ENCODE peak calls at places on chromosomes 5 and 9, in five cellular contexts. Z is GM23338, R is neuronal stem cell, B is K562, W is HCT116. K is an unnamed sample.
A peak's percentile ranks its signal among the peaks of the same experiment; 100 is the strongest.

GRCh38 chr5:158640581-158640980 is 459.1 kb downstream of the EBF1 start:
- DNase-seq in Z (no peak), R (no peak), B (no peak), W (no peak), K (no peak)

GRCh38 chr5:43096916-43097315 is 23.8 kb upstream of the ZNF131 start:
- DNase-seq in Z (no peak), R (no peak), B (no peak), W (no peak), K (no peak)

GRCh38 chr5:126446498-126447224 is 23.5 kb downstream of the GRAMD2B start:
- DNase-seq in Z (no peak), R (no peak), B (no peak), W (peak; percentile 71), K (no peak)

GRCh38 chr9:126144617-126145456 is 181.8 kb upstream of the MVB12B start:
- DNase-seq in Z (no peak), R (no peak), B (no peak), W (no peak), K (no peak)

GRCh38 chr5:43514471-43514815 is 505 bp downstream of the C5orf34 start:
- DNase-seq in Z (peak; percentile 42), R (no peak), B (no peak), W (no peak), K (no peak)

GRCh38 chr5:163916376-163916775 is 411.0 kb downstream of the MAT2B start:
- DNase-seq in Z (no peak), R (no peak), B (no peak), W (no peak), K (no peak)

GRCh38 chr9:123400926-123401503 is 45.0 kb downstream of the CRB2 start:
- DNase-seq in Z (no peak), R (no peak), B (no peak), W (no peak), K (no peak)

GRCh38 chr9:2838356-2838983 is 5.4 kb downstream of the PUM3 start:
- DNase-seq in Z (no peak), R (no peak), B (no peak), W (no peak), K (no peak)

GRCh38 chr5:20307391-20307790 is 319.4 kb upstream of the CDH18 start:
- DNase-seq in Z (no peak), R (no peak), B (no peak), W (no peak), K (no peak)

GRCh38 chr9:20012232-20012631 is 223.4 kb upstream of the SLC24A2 start:
- DNase-seq in Z (no peak), R (no peak), B (no peak), W (no peak), K (no peak)

GRCh38 chr5:129905467-129906176 is 1.4 kb downstream of the CHSY3 start:
- DNase-seq in Z (peak; percentile 74), R (peak; percentile 32), B (no peak), W (no peak), K (peak; percentile 5)

GRCh38 chr5:150000990-150001659 is 586 bp downstream of the HMGXB3 start:
- DNase-seq in Z (peak; percentile 71), R (peak; percentile 32), B (peak; percentile 29), W (no peak), K (peak; percentile 34)

GRCh38 chr5:147310059-147310704 is 75.4 kb downstream of the STK32A start:
- DNase-seq in Z (peak; percentile 33), R (no peak), B (no peak), W (peak; percentile 76), K (no peak)

GRCh38 chr5:154740483-154740882 is 14.7 kb upstream of the LARP1 start:
- DNase-seq in Z (no peak), R (no peak), B (no peak), W (no peak), K (no peak)

GRCh38 chr5:101102506-101102905 is 199.4 kb upstream of the ST8SIA4 start:
- DNase-seq in Z (peak; percentile 7), R (no peak), B (no peak), W (peak; percentile 15), K (peak; percentile 53)

GRCh38 chr5:143554194-143554717 is 150.8 kb upstream of the NR3C1 start:
- DNase-seq in Z (no peak), R (no peak), B (no peak), W (no peak), K (no peak)

GRCh38 chr9:16221350-16221749 is 649.1 kb downstream of the BNC2 start:
- DNase-seq in Z (no peak), R (no peak), B (no peak), W (no peak), K (no peak)

GRCh38 chr9:130606887-130607582 is 27.7 kb downstream of the FUBP3 start:
- DNase-seq in Z (no peak), R (no peak), B (no peak), W (no peak), K (no peak)

GRCh38 chr5:164600166-164600715 is 1094.8 kb downstream of the MAT2B start:
- DNase-seq in Z (no peak), R (no peak), B (no peak), W (no peak), K (no peak)

GRCh38 chr5:54658014-54658413 is 140.5 kb downstream of the SNX18 start:
- DNase-seq in Z (no peak), R (no peak), B (no peak), W (no peak), K (no peak)

GRCh38 chr5:175920506-175920865 is 47.6 kb downstream of the THOC3 start:
- DNase-seq in Z (no peak), R (no peak), B (no peak), W (no peak), K (no peak)

GRCh38 chr5:5145651-5146529 is 5.8 kb downstream of the ADAMTS16 start:
- DNase-seq in Z (no peak), R (no peak), B (no peak), W (peak; percentile 85), K (no peak)

DNA sequence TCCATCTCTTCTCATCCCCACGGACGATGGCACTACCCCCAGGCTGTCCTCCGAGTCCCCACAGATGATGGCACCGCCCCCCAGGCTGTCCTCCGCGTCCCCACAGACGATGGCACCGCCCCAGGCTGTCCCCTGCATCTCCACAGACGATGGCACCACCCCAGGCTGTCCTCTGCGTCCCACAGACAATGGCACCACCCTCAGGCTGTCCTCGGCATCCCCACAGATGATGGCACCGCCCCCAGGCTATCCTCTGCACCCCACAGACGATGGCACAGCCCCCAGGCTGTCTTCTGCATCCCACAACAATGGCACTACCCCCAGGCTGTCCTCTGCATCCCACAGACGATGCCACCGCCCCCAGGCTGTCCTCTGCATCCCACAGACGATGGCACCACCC is 57.4 kb upstream of the PTCH1 start:
- DNase-seq in Z (no peak), R (no peak), B (no peak), W (no peak), K (no peak)
- H3K4me3 ChIP-seq in Z (no peak overlapping the region), R (no peak overlapping the region), B (no peak overlapping the region), W (no peak overlapping the region), K (no peak overlapping the region)

GRCh38 chr9:13568851-13569618 is 289.5 kb upstream of the MPDZ start:
- DNase-seq in Z (peak; percentile 46), R (no peak), B (no peak), W (no peak), K (no peak)
- H3K4me3 ChIP-seq in Z (peak overlapping the region; percentile 72), R (peak overlapping the region; percentile 66), B (no peak overlapping the region), W (no peak overlapping the region), K (no peak overlapping the region)

DNA sequence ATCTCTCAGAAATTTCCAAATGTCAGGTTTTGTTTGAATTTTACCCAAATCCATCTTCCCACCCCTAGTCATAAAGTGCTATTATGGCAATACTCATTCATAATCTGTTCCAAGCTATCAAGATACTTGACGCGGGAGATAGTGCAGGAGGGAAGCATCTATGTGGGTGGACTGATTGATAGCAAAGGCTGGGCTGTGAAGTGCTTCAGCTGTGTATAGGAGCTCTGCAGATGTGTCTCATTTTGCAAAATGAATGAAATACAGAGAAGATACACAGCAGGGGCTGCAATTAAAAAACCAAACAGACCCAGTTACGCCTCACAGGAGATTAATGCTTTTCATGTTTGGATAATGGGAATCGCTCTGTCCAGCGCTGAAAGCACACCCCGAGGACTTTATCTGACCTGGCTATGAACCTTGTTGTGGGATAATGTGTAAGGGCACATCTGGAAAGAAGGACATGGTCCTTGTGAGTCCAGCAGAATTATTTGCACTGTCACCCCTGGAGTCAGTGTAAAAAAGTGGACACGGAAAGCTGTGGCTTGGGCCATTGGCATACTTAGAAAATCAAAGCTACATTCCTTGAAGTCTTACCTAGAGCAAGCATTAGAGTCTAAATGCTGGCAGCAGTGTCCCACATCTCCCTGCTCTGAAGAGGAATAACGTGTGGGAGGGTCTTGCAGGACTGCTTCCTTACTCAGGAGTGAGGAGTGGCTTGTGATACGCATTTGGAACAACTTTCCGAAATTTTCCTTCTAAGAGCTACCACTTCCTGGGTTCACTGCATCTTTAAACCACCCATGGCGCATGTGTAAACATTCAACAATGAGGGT is 2.5 kb downstream of the SH3RF2 start:
- DNase-seq in Z (no peak), R (no peak), B (no peak), W (no peak), K (no peak)
- H3K4me3 ChIP-seq in Z (no peak overlapping the region), R (no peak overlapping the region), B (no peak overlapping the region), W (peak overlapping the region; percentile 60), K (peak overlapping the region; percentile 61)

GRCh38 chr5:135920199-135920598 is 24.6 kb upstream of the IL9 start:
- DNase-seq in Z (no peak), R (no peak), B (no peak), W (no peak), K (no peak)
- H3K4me3 ChIP-seq in Z (no peak overlapping the region), R (no peak overlapping the region), B (no peak overlapping the region), W (no peak overlapping the region), K (no peak overlapping the region)

DNA sequence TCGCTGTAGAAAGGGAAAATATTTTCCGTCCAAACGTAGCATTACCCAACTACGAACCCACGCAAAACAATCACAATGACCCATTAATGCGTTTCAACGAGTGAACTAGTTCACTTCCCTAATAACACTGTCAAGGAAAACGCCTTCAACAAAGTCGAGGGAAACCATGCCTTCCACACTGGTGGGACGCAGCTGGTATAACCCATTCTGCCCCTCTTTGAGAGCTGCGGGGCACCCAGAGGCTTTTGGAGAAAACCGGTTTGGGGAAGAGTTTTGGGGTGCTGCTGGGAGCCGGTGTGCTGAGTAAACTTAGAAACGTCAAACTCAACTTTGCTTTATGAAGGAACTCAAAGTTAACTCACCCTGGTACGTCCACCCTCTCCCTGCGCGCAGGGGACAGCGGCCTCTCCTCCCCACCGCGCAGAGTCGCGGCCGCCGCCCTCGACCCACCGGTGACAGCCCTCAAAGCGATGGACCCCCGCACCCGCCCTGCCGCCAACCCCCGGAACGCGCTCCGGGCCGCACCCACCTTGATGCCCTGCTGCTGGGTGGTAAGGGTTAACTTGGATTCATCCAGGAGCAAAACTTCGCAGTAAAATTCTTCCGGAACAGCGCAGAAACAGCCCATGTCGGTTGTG is 546 bp downstream of the EPB41L4A start:
- DNase-seq in Z (peak; percentile 15), R (peak; percentile 15), B (no peak), W (no peak), K (no peak)
- H3K4me3 ChIP-seq in Z (peak overlapping the region; percentile 87), R (peak overlapping the region; percentile 100), B (no peak overlapping the region), W (peak overlapping the region; percentile 63), K (peak overlapping the region; percentile 58)

GRCh38 chr9:22452415-22453010 is 5.9 kb downstream of the DMRTA1 start:
- DNase-seq in Z (peak; percentile 68), R (no peak), B (no peak), W (peak; percentile 29), K (no peak)
- H3K4me3 ChIP-seq in Z (no peak overlapping the region), R (no peak overlapping the region), B (no peak overlapping the region), W (no peak overlapping the region), K (no peak overlapping the region)